ENCODE peak calls at places on chromosomes 1 and 21, in nine cellular contexts. R, W, P, Z, G, U, S, N and Q are unnamed samples.

GRCh38 chr1:6613361-6614018 is at the start of gene PHF13:
- DNase-seq in R (peak; percentile 99), W (peak; percentile 99), P (peak; percentile 99), Z (peak; percentile 100), G (peak; percentile 99), U (peak; percentile 99), S (peak; percentile 88), N (peak; percentile 99), Q (peak; percentile 99)

GRCh38 chr21:44962481-44962966 is 22.7 kb downstream of the SLX9 start:
- DNase-seq in R (no peak), W (peak; percentile 93), P (no peak), Z (no peak), G (peak; percentile 99), U (peak; percentile 80), S (peak; percentile 99), N (no peak), Q (peak; percentile 98)

GRCh38 chr1:209076688-209077087 is 506.8 kb upstream of the CAMK1G start:
- DNase-seq in R (no peak), W (peak; percentile 7), P (no peak), Z (no peak), G (no peak), U (no peak), S (no peak), N (no peak), Q (no peak)

GRCh38 chr1:37755290-37755689 is 9.6 kb downstream of the EPHA10 start:
- DNase-seq in R (no peak), W (no peak), P (no peak), Z (no peak), G (no peak), U (no peak), S (no peak), N (no peak), Q (no peak)

GRCh38 chr1:208098758-208099157 is 145.4 kb downstream of the PLXNA2 start:
- DNase-seq in R (no peak), W (no peak), P (no peak), Z (no peak), G (no peak), U (no peak), S (no peak), N (no peak), Q (no peak)

GRCh38 chr1:219938706-219939105 is 10.3 kb upstream of the SLC30A10 start:
- DNase-seq in R (no peak), W (peak; percentile 66), P (no peak), Z (no peak), G (peak; percentile 42), U (no peak), S (peak; percentile 56), N (no peak), Q (no peak)

GRCh38 chr1:2635271-2636010 is 2.6 kb upstream of the MMEL1 start:
- DNase-seq in R (no peak), W (no peak), P (no peak), Z (no peak), G (no peak), U (no peak), S (no peak), N (no peak), Q (no peak)

GRCh38 chr1:112540395-112540794 is 31.6 kb downstream of the WNT2B start:
- DNase-seq in R (no peak), W (peak; percentile 78), P (no peak), Z (no peak), G (no peak), U (no peak), S (no peak), N (no peak), Q (peak; percentile 25)

GRCh38 chr1:230011333-230012092 is 55.5 kb upstream of the GALNT2 start:
- DNase-seq in R (no peak), W (peak; percentile 38), P (no peak), Z (no peak), G (no peak), U (no peak), S (no peak), N (no peak), Q (no peak)

GRCh38 chr1:204879351-204879750 is 8.7 kb downstream of the NFASC start:
- DNase-seq in R (no peak), W (no peak), P (no peak), Z (no peak), G (no peak), U (no peak), S (no peak), N (no peak), Q (peak; percentile 24)

GRCh38 chr1:22741118-22741517 is 30.5 kb downstream of the EPHB2 start:
- DNase-seq in R (no peak), W (no peak), P (no peak), Z (no peak), G (peak; percentile 15), U (no peak), S (no peak), N (no peak), Q (no peak)

GRCh38 chr1:113931456-113931855 is 2.3 kb downstream of the HIPK1 start:
- DNase-seq in R (no peak), W (peak; percentile 62), P (no peak), Z (no peak), G (peak; percentile 64), U (no peak), S (no peak), N (no peak), Q (peak; percentile 55)

GRCh38 chr1:20404466-20404865 is 81.5 kb downstream of the CAMK2N1 start:
- DNase-seq in R (no peak), W (no peak), P (no peak), Z (peak; percentile 23), G (no peak), U (no peak), S (no peak), N (no peak), Q (no peak)

GRCh38 chr1:8992936-8993687 is 33.1 kb downstream of the SLC2A7 start:
- DNase-seq in R (no peak), W (no peak), P (no peak), Z (no peak), G (no peak), U (no peak), S (no peak), N (no peak), Q (no peak)

GRCh38 chr1:238226805-238227204 is 336.1 kb upstream of the ZP4 start:
- DNase-seq in R (no peak), W (no peak), P (no peak), Z (no peak), G (no peak), U (no peak), S (no peak), N (no peak), Q (no peak)

GRCh38 chr21:33396436-33396835 is 6.8 kb upstream of the IFNGR2 start:
- DNase-seq in R (no peak), W (no peak), P (no peak), Z (no peak), G (no peak), U (no peak), S (no peak), N (no peak), Q (no peak)

GRCh38 chr1:39139723-39140360 is 64.7 kb upstream of the MACF1 start:
- DNase-seq in R (no peak), W (no peak), P (no peak), Z (no peak), G (peak; percentile 94), U (no peak), S (no peak), N (no peak), Q (peak; percentile 52)

GRCh38 chr1:89536555-89537393 is 12.1 kb downstream of the LRRC8B start:
- DNase-seq in R (no peak), W (no peak), P (no peak), Z (no peak), G (no peak), U (no peak), S (no peak), N (no peak), Q (no peak)

GRCh38 chr1:245336149-245336983 is 181.6 kb downstream of the KIF26B start:
- DNase-seq in R (no peak), W (no peak), P (no peak), Z (no peak), G (no peak), U (no peak), S (no peak), N (no peak), Q (no peak)

GRCh38 chr1:145879775-145880174 is 5.9 kb downstream of the ANKRD35 start:
- DNase-seq in R (no peak), W (no peak), P (no peak), Z (no peak), G (no peak), U (no peak), S (no peak), N (no peak), Q (no peak)

GRCh38 chr1:173478099-173478555 is 992 bp downstream of the PRDX6 start:
- DNase-seq in R (no peak), W (peak; percentile 91), P (no peak), Z (no peak), G (peak; percentile 84), U (no peak), S (peak; percentile 17), N (peak; percentile 23), Q (peak; percentile 83)

GRCh38 chr1:168202941-168203654 is 22.7 kb upstream of the SFT2D2 start:
- DNase-seq in R (no peak), W (peak; percentile 95), P (no peak), Z (no peak), G (peak; percentile 89), U (no peak), S (peak; percentile 51), N (no peak), Q (peak; percentile 96)

GRCh38 chr1:166330096-166330495 is 163.3 kb upstream of the FAM78B start:
- DNase-seq in R (no peak), W (no peak), P (no peak), Z (no peak), G (peak; percentile 7), U (no peak), S (no peak), N (no peak), Q (no peak)

GRCh38 chr1:183859865-183860264 is 54.9 kb downstream of the RGL1 start:
- DNase-seq in R (no peak), W (peak; percentile 84), P (no peak), Z (no peak), G (peak; percentile 64), U (no peak), S (no peak), N (no peak), Q (peak; percentile 48)

GRCh38 chr1:232844791-232845190 is 39.6 kb downstream of the MAP10 start:
- DNase-seq in R (no peak), W (peak; percentile 74), P (no peak), Z (no peak), G (no peak), U (no peak), S (no peak), N (no peak), Q (peak; percentile 63)

GRCh38 chr1:44808938-44809917 is 905 bp downstream of the BTBD19 start:
- DNase-seq in R (peak; percentile 80), W (peak; percentile 85), P (no peak), Z (peak; percentile 97), G (peak; percentile 86), U (no peak), S (peak; percentile 33), N (no peak), Q (peak; percentile 81)

GRCh38 chr1:71586030-71586429 is 505.2 kb upstream of the ZRANB2 start:
- DNase-seq in R (no peak), W (no peak), P (no peak), Z (no peak), G (no peak), U (no peak), S (no peak), N (no peak), Q (no peak)

GRCh38 chr21:36847189-36847588 is 119.3 kb downstream of the HLCS start:
- DNase-seq in R (no peak), W (peak; percentile 74), P (no peak), Z (no peak), G (peak; percentile 64), U (peak; percentile 43), S (peak; percentile 47), N (peak; percentile 19), Q (peak; percentile 69)

GRCh38 chr1:101996830-101997485 is at the start of gene OLFM3:
- DNase-seq in R (no peak), W (no peak), P (no peak), Z (no peak), G (no peak), U (no peak), S (no peak), N (no peak), Q (no peak)

GRCh38 chr1:239456788-239457187 is 70.4 kb downstream of the CHRM3 start:
- DNase-seq in R (no peak), W (no peak), P (no peak), Z (no peak), G (no peak), U (no peak), S (no peak), N (no peak), Q (no peak)